ENCODE peak calls at places on chromosome 18, in nine cellular contexts. V is IMR-90, Z is tibial artery, P is right cardiac atrium, N is heart left ventricle, X is neuronal stem cell, E is transverse colon, B is aorta, H is mesendoderm. C is an unnamed sample.

GRCh38 chr18:38526922-38527321 is 961.3 kb upstream of the CELF4 start:
- DNase-seq in V (no peak), Z (no peak), P (no peak), N (no peak), X (no peak), E (no peak), B (no peak), H (no peak), C (no peak)

GRCh38 chr18:79605481-79605880 is 74.1 kb upstream of the CTDP1 start:
- DNase-seq in V (no peak), Z (peak; percentile 56), P (no peak), N (no peak), X (no peak), E (peak; percentile 3), B (peak; percentile 50), H (no peak), C (no peak)

GRCh38 chr18:34956663-34957062 is 84.5 kb upstream of the MAPRE2 start:
- DNase-seq in V (peak; percentile 58), Z (no peak), P (no peak), N (no peak), X (no peak), E (no peak), B (no peak), H (no peak), C (no peak)

GRCh38 chr18:79556829-79557585 is 122.6 kb upstream of the CTDP1 start:
- DNase-seq in V (no peak), Z (peak; percentile 57), P (no peak), N (no peak), X (no peak), E (no peak), B (peak; percentile 67), H (peak; percentile 21), C (no peak)

GRCh38 chr18:11251229-11251890 is 102.0 kb upstream of the PIEZO2 start:
- DNase-seq in V (peak; percentile 34), Z (no peak), P (peak; percentile 65), N (no peak), X (no peak), E (no peak), B (peak; percentile 81), H (no peak), C (no peak)

GRCh38 chr18:31125878-31126277 is 23.7 kb upstream of the DSC2 start:
- DNase-seq in V (no peak), Z (no peak), P (no peak), N (no peak), X (no peak), E (no peak), B (no peak), H (no peak), C (no peak)

GRCh38 chr18:62611395-62612241 is 88.8 kb downstream of the ZCCHC2 start:
- DNase-seq in V (no peak), Z (peak; percentile 75), P (peak; percentile 78), N (peak; percentile 77), X (no peak), E (no peak), B (peak; percentile 79), H (no peak), C (no peak)

GRCh38 chr18:25921677-25922421 is 168.6 kb downstream of the SS18 start:
- DNase-seq in V (peak; percentile 20), Z (no peak), P (no peak), N (no peak), X (no peak), E (peak; percentile 45), B (no peak), H (peak; percentile 86), C (peak; percentile 25)

GRCh38 chr18:6374935-6375529 is 39.7 kb downstream of the L3MBTL4 start:
- DNase-seq in V (no peak), Z (no peak), P (peak; percentile 34), N (no peak), X (no peak), E (no peak), B (no peak), H (no peak), C (no peak)

GRCh38 chr18:69948919-69949537 is 1.4 kb upstream of the CD226 start:
- DNase-seq in V (peak; percentile 57), Z (peak; percentile 69), P (peak; percentile 80), N (peak; percentile 36), X (no peak), E (peak; percentile 62), B (peak; percentile 73), H (peak; percentile 15), C (no peak)

GRCh38 chr18:69874058-69874457 is 73.6 kb downstream of the CD226 start:
- DNase-seq in V (peak; percentile 65), Z (no peak), P (no peak), N (no peak), X (no peak), E (no peak), B (no peak), H (peak; percentile 61), C (no peak)

GRCh38 chr18:49630246-49630699 is 68.4 kb downstream of the LIPG start:
- DNase-seq in V (no peak), Z (no peak), P (no peak), N (no peak), X (no peak), E (peak; percentile 22), B (no peak), H (no peak), C (no peak)

GRCh38 chr18:396251-396555 is 104.3 kb downstream of the COLEC12 start:
- DNase-seq in V (no peak), Z (no peak), P (no peak), N (no peak), X (no peak), E (no peak), B (no peak), H (no peak), C (no peak)

GRCh38 chr18:79857082-79857661 is 59.4 kb downstream of the KCNG2 start:
- DNase-seq in V (peak; percentile 58), Z (peak; percentile 34), P (no peak), N (no peak), X (no peak), E (no peak), B (peak; percentile 58), H (peak; percentile 56), C (no peak)

GRCh38 chr18:48736861-48737260 is 198.0 kb downstream of the CTIF start:
- DNase-seq in V (no peak), Z (no peak), P (no peak), N (no peak), X (no peak), E (no peak), B (peak; percentile 21), H (no peak), C (no peak)

GRCh38 chr18:44677933-44678332 is 2.8 kb upstream of the SETBP1 start:
- DNase-seq in V (no peak), Z (no peak), P (no peak), N (no peak), X (no peak), E (no peak), B (no peak), H (no peak), C (no peak)
- H3K27me3 ChIP-seq in V (peaks cover 24% of the 10 kb centered on the region), Z (no peaks in the 10 kb centered on the region), P (no peaks in the 10 kb centered on the region), N (no peaks in the 10 kb centered on the region), X (no peaks in the 10 kb centered on the region), E (no peaks in the 10 kb centered on the region), B (no peaks in the 10 kb centered on the region), H (no peaks in the 10 kb centered on the region), C (peaks cover 7% of the 10 kb centered on the region)

DNA sequence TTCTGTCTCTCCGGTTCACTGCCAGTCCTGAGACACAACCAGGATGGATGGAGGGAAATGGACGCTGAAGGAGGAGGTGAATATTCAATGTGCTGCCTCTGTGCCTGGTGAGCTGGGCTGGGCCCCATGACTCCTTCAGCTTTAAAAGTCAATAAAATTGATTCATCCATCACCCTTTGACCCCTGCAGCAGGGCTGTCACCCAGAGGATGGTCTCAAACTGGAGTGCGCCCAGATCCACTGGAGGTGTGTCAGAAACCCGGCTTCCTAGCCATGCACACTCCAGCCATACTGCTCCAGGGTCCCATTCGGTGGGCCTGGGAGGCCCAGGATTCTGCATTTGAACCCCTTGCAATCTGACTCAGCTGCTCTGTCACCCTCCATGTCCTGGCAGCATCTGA is 94.1 kb upstream of the BOD1L2 start:
- DNase-seq in V (no peak), Z (no peak), P (no peak), N (no peak), X (no peak), E (peak; percentile 26), B (no peak), H (no peak), C (no peak)
- H3K4me1 ChIP-seq in V (no peaks in the 10 kb centered on the region), Z (no peaks in the 10 kb centered on the region), P (no peaks in the 10 kb centered on the region), N (no peaks in the 10 kb centered on the region), X (no peaks in the 10 kb centered on the region), E (peaks cover 3% of the 10 kb centered on the region), B (no peaks in the 10 kb centered on the region), H (peaks cover 3% of the 10 kb centered on the region), C (no peaks in the 10 kb centered on the region)

GRCh38 chr18:1968801-1969498 is 602.4 kb downstream of the METTL4 start:
- DNase-seq in V (no peak), Z (no peak), P (no peak), N (no peak), X (no peak), E (no peak), B (no peak), H (peak; percentile 78), C (no peak)

GRCh38 chr18:1965016-1965415 is 606.3 kb downstream of the METTL4 start:
- DNase-seq in V (no peak), Z (no peak), P (no peak), N (no peak), X (no peak), E (no peak), B (no peak), H (peak; percentile 14), C (no peak)

DNA sequence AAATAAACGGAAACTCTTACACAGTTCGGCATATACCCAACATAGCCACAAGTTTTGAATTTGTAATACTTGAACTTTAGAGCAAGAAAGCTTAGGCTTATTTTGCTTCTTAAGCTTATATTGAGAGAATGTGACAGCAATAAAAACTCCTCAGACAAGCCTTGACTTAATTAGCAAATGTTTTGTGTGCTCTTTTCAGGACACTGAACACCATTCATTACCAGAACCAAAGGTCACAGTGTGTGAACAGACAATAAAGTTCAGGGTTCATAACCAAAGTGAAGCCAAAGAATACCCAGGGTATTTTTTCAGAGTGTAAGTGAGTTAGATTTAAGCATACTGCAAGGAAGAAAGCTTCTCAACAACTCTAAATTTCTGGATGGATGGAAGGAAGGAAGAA is 605.8 kb downstream of the METTL4 start:
- DNase-seq in V (no peak), Z (no peak), P (no peak), N (no peak), X (peak; percentile 14), E (no peak), B (no peak), H (no peak), C (no peak)
- H3K27me3 ChIP-seq in V (no peaks in the 10 kb centered on the region), Z (no peaks in the 10 kb centered on the region), P (no peaks in the 10 kb centered on the region), N (no peaks in the 10 kb centered on the region), X (no peaks in the 10 kb centered on the region), E (no peaks in the 10 kb centered on the region), B (no peaks in the 10 kb centered on the region), H (no peaks in the 10 kb centered on the region), C (no peaks in the 10 kb centered on the region)

DNA sequence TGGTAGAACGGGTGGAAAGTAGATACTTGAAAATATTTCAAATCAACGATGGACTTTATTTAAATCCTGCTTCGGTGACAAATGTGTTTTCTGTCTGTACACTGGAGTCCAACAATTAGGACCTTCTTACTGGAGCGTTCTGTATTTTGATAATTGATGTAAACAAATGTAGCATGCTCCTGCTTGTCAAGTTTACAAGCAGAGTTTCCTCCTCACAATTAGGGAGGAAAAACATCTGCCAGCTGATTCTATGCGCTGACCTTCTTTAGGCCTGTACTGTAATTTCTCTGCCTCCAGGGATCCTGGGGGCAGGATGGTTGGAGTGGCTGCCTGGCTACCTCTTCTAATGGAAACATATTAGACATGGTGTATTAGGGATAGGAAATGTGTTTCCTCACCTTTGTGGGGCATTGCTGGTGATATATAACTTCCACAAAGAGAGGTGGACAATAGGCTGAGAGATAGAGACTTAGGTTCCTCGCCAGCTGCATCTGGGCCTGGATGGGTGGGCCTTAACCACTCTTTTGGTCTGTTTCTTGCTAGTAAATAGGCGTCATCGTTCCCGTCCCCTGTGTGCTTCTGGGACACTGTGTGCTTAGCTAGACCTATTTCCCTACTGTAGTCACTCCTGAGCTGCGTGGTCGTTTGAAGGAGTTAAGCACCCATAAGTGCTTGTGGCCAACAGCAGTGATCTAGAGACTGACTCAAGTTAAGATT is 19.3 kb downstream of the GATA6 start:
- DNase-seq in V (no peak), Z (no peak), P (peak; percentile 81), N (no peak), X (no peak), E (no peak), B (peak; percentile 78), H (no peak), C (no peak)
- H3K4me1 ChIP-seq in V (peaks cover 13% of the 10 kb centered on the region), Z (no peaks in the 10 kb centered on the region), P (peaks cover 13% of the 10 kb centered on the region), N (peaks cover 32% of the 10 kb centered on the region), X (peaks cover 2% of the 10 kb centered on the region), E (peaks cover 3% of the 10 kb centered on the region), B (peaks cover 6% of the 10 kb centered on the region), H (peaks cover 8% of the 10 kb centered on the region), C (no peaks in the 10 kb centered on the region)

C was measured in CD4-positive, alpha-beta memory T cell.